ENCODE peak calls at places on chromosomes 13 and 19, in five cellular contexts. One of them, this sample, is unnamed.

GRCh38 chr19:19627716-19628498 is at the start of gene LPAR2:
- DNase-seq in cardiac muscle cell: peak; percentile 69
- DNase-seq in fibroblast of lung: peak; percentile 10
- DNase-seq in heart right ventricle: no peak
- DNase-seq in dorsolateral prefrontal cortex: no peak
- DNase-seq in this sample: no peak

GRCh38 chr19:10270616-10271394 is at the start of gene ICAM1:
- DNase-seq in fibroblast of lung: peak; percentile 62
- DNase-seq in dorsolateral prefrontal cortex: no peak
- DNase-seq in cardiac muscle cell: no peak
- DNase-seq in heart right ventricle: peak; percentile 83
- DNase-seq in this sample: peak; percentile 93

GRCh38 chr19:8251025-8251472 is 41.9 kb downstream of the CERS4 start:
- DNase-seq in fibroblast of lung: peak; percentile 55
- DNase-seq in heart right ventricle: peak; percentile 83
- DNase-seq in dorsolateral prefrontal cortex: peak; percentile 79
- DNase-seq in cardiac muscle cell: no peak
- DNase-seq in this sample: peak; percentile 95

GRCh38 chr13:71374471-71375041 is 492.4 kb downstream of the DACH1 start:
- DNase-seq in cardiac muscle cell: no peak
- DNase-seq in fibroblast of lung: peak; percentile 6
- DNase-seq in dorsolateral prefrontal cortex: no peak
- DNase-seq in heart right ventricle: no peak
- DNase-seq in this sample: no peak

GRCh38 chr13:102401305-102401704 is 543 bp downstream of the FGF14 start:
- DNase-seq in heart right ventricle: no peak
- DNase-seq in cardiac muscle cell: no peak
- DNase-seq in fibroblast of lung: no peak
- DNase-seq in dorsolateral prefrontal cortex: no peak
- DNase-seq in this sample: no peak

GRCh38 chr13:97002581-97002980 is 8.3 kb upstream of the OXGR1 start:
- DNase-seq in cardiac muscle cell: no peak
- DNase-seq in heart right ventricle: no peak
- DNase-seq in fibroblast of lung: peak; percentile 87
- DNase-seq in dorsolateral prefrontal cortex: no peak
- DNase-seq in this sample: no peak

GRCh38 chr13:105773887-105774538 is 761.4 kb downstream of the EFNB2 start:
- DNase-seq in cardiac muscle cell: no peak
- DNase-seq in heart right ventricle: no peak
- DNase-seq in fibroblast of lung: peak; percentile 97
- DNase-seq in dorsolateral prefrontal cortex: no peak
- DNase-seq in this sample: no peak

GRCh38 chr13:100381595-100382224 is 206.9 kb downstream of the GGACT start:
- DNase-seq in dorsolateral prefrontal cortex: no peak
- DNase-seq in cardiac muscle cell: no peak
- DNase-seq in fibroblast of lung: peak; percentile 20
- DNase-seq in heart right ventricle: no peak
- DNase-seq in this sample: no peak

GRCh38 chr13:110677731-110678545 is 28.0 kb downstream of the CARS2 start:
- DNase-seq in cardiac muscle cell: no peak
- DNase-seq in fibroblast of lung: peak; percentile 74
- DNase-seq in dorsolateral prefrontal cortex: no peak
- DNase-seq in heart right ventricle: no peak
- DNase-seq in this sample: no peak

GRCh38 chr19:7857727-7858701 is 16.2 kb downstream of the PRR36 start:
- DNase-seq in heart right ventricle: no peak
- DNase-seq in fibroblast of lung: no peak
- DNase-seq in dorsolateral prefrontal cortex: no peak
- DNase-seq in cardiac muscle cell: peak; percentile 63
- DNase-seq in this sample: no peak

GRCh38 chr19:10617409-10618121 is 7.8 kb upstream of the SLC44A2 start:
- DNase-seq in fibroblast of lung: peak; percentile 89
- DNase-seq in heart right ventricle: no peak
- DNase-seq in cardiac muscle cell: no peak
- DNase-seq in dorsolateral prefrontal cortex: no peak
- DNase-seq in this sample: no peak

GRCh38 chr19:6464070-6464873 is at the start of gene CRB3:
- DNase-seq in dorsolateral prefrontal cortex: no peak
- DNase-seq in cardiac muscle cell: no peak
- DNase-seq in heart right ventricle: no peak
- DNase-seq in fibroblast of lung: no peak
- DNase-seq in this sample: no peak

DNA sequence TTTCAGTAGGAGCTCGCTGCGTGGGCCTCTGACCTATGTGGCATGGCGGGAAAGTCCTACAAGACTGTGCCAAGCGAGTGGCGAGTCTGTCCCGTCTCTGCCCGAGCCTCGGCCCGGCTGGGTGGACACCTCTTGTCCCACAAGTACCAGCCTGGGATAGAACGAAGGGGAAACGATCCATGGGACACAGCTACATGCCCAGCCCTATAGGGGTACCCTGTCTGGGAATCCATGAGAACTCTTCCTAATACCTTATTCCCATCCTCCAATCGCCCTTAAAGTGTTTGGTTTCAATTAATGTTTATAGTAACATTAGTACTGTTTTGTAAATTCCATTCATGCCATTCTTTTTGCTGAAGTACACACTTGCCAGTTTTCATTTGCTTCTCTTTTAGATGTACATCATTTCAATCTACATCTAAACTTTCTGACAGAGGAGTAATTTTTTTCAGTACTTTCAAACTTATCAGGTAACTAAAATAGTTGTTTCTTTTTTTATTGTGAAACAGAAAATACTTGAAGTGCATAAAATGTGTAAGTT is 667 bp upstream of the ZNF790 start:
- DNase-seq in heart right ventricle: no peak
- DNase-seq in dorsolateral prefrontal cortex: no peak
- DNase-seq in cardiac muscle cell: no peak
- DNase-seq in fibroblast of lung: peak; percentile 34
- DNase-seq in this sample: no peak
- H3K27ac ChIP-seq in heart right ventricle: peak overlapping the region; percentile 89
- H3K27ac ChIP-seq in dorsolateral prefrontal cortex: peak overlapping the region; percentile 95
- H3K27ac ChIP-seq in cardiac muscle cell: peak overlapping the region; percentile 97
- H3K27ac ChIP-seq in fibroblast of lung: peak overlapping the region; percentile 81
- H3K27ac ChIP-seq in this sample: peak overlapping the region; percentile 89

GRCh38 chr19:1105873-1106840 is 2.4 kb downstream of the GPX4 start:
- DNase-seq in dorsolateral prefrontal cortex: no peak
- DNase-seq in heart right ventricle: no peak
- DNase-seq in fibroblast of lung: no peak
- DNase-seq in cardiac muscle cell: no peak
- DNase-seq in this sample: no peak
- TF ChIP-seq CTCF in dorsolateral prefrontal cortex: no peak
- TF ChIP-seq CTCF in heart right ventricle: no peak
- TF ChIP-seq CTCF in fibroblast of lung: no peak
- TF ChIP-seq CTCF in cardiac muscle cell: no peak
- TF ChIP-seq CTCF in this sample: no peak

GRCh38 chr19:4362871-4363545 is 19.6 kb downstream of the MPND start:
- DNase-seq in dorsolateral prefrontal cortex: no peak
- DNase-seq in fibroblast of lung: no peak
- DNase-seq in heart right ventricle: no peak
- DNase-seq in cardiac muscle cell: no peak
- DNase-seq in this sample: no peak
- H3K27ac ChIP-seq in dorsolateral prefrontal cortex: no peak overlapping the region
- H3K27ac ChIP-seq in fibroblast of lung: no peak overlapping the region
- H3K27ac ChIP-seq in heart right ventricle: no peak overlapping the region
- H3K27ac ChIP-seq in cardiac muscle cell: peak overlapping the region; percentile 57
- H3K27ac ChIP-seq in this sample: no peak overlapping the region

GRCh38 chr13:77915676-77916075 is 3.0 kb downstream of the EDNRB start:
- DNase-seq in cardiac muscle cell: no peak
- DNase-seq in dorsolateral prefrontal cortex: no peak
- DNase-seq in fibroblast of lung: no peak
- DNase-seq in heart right ventricle: no peak
- DNase-seq in this sample: no peak

GRCh38 chr13:77916481-77916880 is 2.1 kb downstream of the EDNRB start:
- DNase-seq in heart right ventricle: no peak
- DNase-seq in fibroblast of lung: peak; percentile 9
- DNase-seq in dorsolateral prefrontal cortex: no peak
- DNase-seq in cardiac muscle cell: no peak
- DNase-seq in this sample: no peak

GRCh38 chr13:77919351-77920294 is 992 bp upstream of the EDNRB start:
- DNase-seq in dorsolateral prefrontal cortex: no peak
- DNase-seq in heart right ventricle: peak; percentile 70
- DNase-seq in cardiac muscle cell: peak; percentile 69
- DNase-seq in fibroblast of lung: peak; percentile 35
- DNase-seq in this sample: peak; percentile 79

GRCh38 chr13:77918391-77919261 is at the start of gene EDNRB:
- DNase-seq in fibroblast of lung: peak; percentile 38
- DNase-seq in dorsolateral prefrontal cortex: peak; percentile 36
- DNase-seq in heart right ventricle: peak; percentile 56
- DNase-seq in cardiac muscle cell: peak; percentile 59
- DNase-seq in this sample: peak; percentile 71
- TF ChIP-seq CTCF in fibroblast of lung: no peak
- TF ChIP-seq CTCF in dorsolateral prefrontal cortex: no peak
- TF ChIP-seq CTCF in heart right ventricle: no peak
- TF ChIP-seq CTCF in cardiac muscle cell: peak; percentile 18
- TF ChIP-seq CTCF in this sample: no peak

GRCh38 chr19:51361228-51361627 is 5.0 kb downstream of the ETFB start:
- DNase-seq in dorsolateral prefrontal cortex: no peak
- DNase-seq in heart right ventricle: no peak
- DNase-seq in fibroblast of lung: no peak
- DNase-seq in cardiac muscle cell: no peak
- DNase-seq in this sample: no peak

GRCh38 chr19:51366999-51367564 is 894 bp upstream of the ETFB start:
- DNase-seq in fibroblast of lung: no peak
- DNase-seq in cardiac muscle cell: peak; percentile 30
- DNase-seq in heart right ventricle: peak; percentile 50
- DNase-seq in dorsolateral prefrontal cortex: no peak
- DNase-seq in this sample: no peak

GRCh38 chr19:51365211-51366049 is 758 bp downstream of the ETFB start:
- DNase-seq in dorsolateral prefrontal cortex: no peak
- DNase-seq in cardiac muscle cell: peak; percentile 61
- DNase-seq in heart right ventricle: no peak
- DNase-seq in fibroblast of lung: peak; percentile 61
- DNase-seq in this sample: peak; percentile 73

GRCh38 chr19:51366050-51366998 is at the start of gene ETFB:
- DNase-seq in dorsolateral prefrontal cortex: peak; percentile 98
- DNase-seq in cardiac muscle cell: peak; percentile 99
- DNase-seq in heart right ventricle: peak; percentile 97
- DNase-seq in fibroblast of lung: peak; percentile 95
- DNase-seq in this sample: peak; percentile 100

GRCh38 chr19:51364200-51365106 is 1.7 kb downstream of the ETFB start:
- DNase-seq in heart right ventricle: no peak
- DNase-seq in dorsolateral prefrontal cortex: peak; percentile 58
- DNase-seq in fibroblast of lung: no peak
- DNase-seq in cardiac muscle cell: no peak
- DNase-seq in this sample: no peak
- H3K27ac ChIP-seq in heart right ventricle: peak overlapping the region; percentile 98
- H3K27ac ChIP-seq in dorsolateral prefrontal cortex: peak overlapping the region; percentile 59
- H3K27ac ChIP-seq in fibroblast of lung: no peak overlapping the region
- H3K27ac ChIP-seq in cardiac muscle cell: no peak overlapping the region
- H3K27ac ChIP-seq in this sample: peak overlapping the region; percentile 99

GRCh38 chr19:32580901-32581703 is at the start of gene PDCD5:
- DNase-seq in heart right ventricle: peak; percentile 98
- DNase-seq in dorsolateral prefrontal cortex: peak; percentile 95
- DNase-seq in cardiac muscle cell: peak; percentile 97
- DNase-seq in fibroblast of lung: peak; percentile 90
- DNase-seq in this sample: peak; percentile 97
- TF ChIP-seq CTCF in heart right ventricle: no peak
- TF ChIP-seq CTCF in dorsolateral prefrontal cortex: no peak
- TF ChIP-seq CTCF in cardiac muscle cell: no peak
- TF ChIP-seq CTCF in fibroblast of lung: no peak
- TF ChIP-seq CTCF in this sample: no peak

DNA sequence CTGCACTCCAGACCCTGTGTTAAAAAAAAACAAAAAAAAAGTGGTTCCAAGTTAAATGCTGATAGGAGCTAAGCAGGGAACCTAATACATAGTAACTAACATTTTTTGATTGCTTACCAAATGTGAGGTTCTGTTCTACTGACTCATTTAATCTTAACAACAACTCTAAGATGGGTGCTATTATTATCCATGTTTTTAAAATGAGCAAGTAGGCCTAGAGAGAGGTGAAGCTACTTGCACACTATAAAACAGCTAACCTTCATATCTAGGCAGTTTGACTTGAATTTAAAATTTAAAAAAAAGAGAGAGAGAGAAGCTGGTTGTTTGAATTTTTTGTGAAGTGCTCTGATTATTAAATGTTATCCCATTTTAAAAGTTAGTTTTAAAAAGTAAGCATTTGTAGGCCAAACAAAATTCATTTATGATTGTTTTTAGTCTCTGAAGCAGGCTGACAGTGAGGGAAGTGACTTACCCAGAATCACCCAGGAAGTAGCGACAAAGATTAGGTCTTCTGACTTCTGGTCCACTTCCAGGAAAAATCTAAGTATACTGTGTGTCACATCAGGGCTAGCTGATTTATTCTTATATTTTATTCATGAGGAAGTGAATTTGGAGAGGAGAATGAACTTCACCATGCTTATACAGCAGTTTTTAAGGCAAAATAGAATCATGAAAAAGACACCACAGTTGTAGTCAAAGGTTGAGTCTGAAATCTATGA is 2.4 kb downstream of the SIGLECL1 start:
- DNase-seq in dorsolateral prefrontal cortex: no peak
- DNase-seq in fibroblast of lung: no peak
- DNase-seq in cardiac muscle cell: no peak
- DNase-seq in heart right ventricle: no peak
- DNase-seq in this sample: no peak
- H3K27ac ChIP-seq in dorsolateral prefrontal cortex: no peak overlapping the region
- H3K27ac ChIP-seq in fibroblast of lung: no peak overlapping the region
- H3K27ac ChIP-seq in cardiac muscle cell: no peak overlapping the region
- H3K27ac ChIP-seq in heart right ventricle: no peak overlapping the region
- H3K27ac ChIP-seq in this sample: no peak overlapping the region